ENCODE peak calls at places on chromosomes 12 and 14, in four cellular contexts. One of them, this sample, is unnamed.
A peak's percentile ranks its signal among the peaks of the same experiment; 100 is the strongest.

GRCh38 chr14:48398675-48399282 is 723.4 kb upstream of the MDGA2 start:
- DNase-seq in naive thymus-derived CD8-positive, alpha-beta T cell: no peak
- DNase-seq in foreskin fibroblast: peak; percentile 8
- DNase-seq in cardiac muscle cell: peak; percentile 65
- DNase-seq in this sample: no peak

GRCh38 chr14:33165144-33165925 is 226.7 kb downstream of the NPAS3 start:
- DNase-seq in naive thymus-derived CD8-positive, alpha-beta T cell: no peak
- DNase-seq in foreskin fibroblast: peak; percentile 1
- DNase-seq in cardiac muscle cell: no peak
- DNase-seq in this sample: no peak

GRCh38 chr12:49567611-49568441 is at the start of gene MCRS1:
- DNase-seq in naive thymus-derived CD8-positive, alpha-beta T cell: peak; percentile 96
- DNase-seq in foreskin fibroblast: peak; percentile 94
- DNase-seq in cardiac muscle cell: peak; percentile 96
- DNase-seq in this sample: peak; percentile 94

GRCh38 chr12:130266751-130267150 is 70.9 kb upstream of the PIWIL1 start:
- DNase-seq in naive thymus-derived CD8-positive, alpha-beta T cell: no peak
- DNase-seq in foreskin fibroblast: no peak
- DNase-seq in cardiac muscle cell: peak; percentile 15
- DNase-seq in this sample: no peak

GRCh38 chr14:30553311-30553989 is 5.5 kb upstream of the G2E3 start:
- DNase-seq in naive thymus-derived CD8-positive, alpha-beta T cell: no peak
- DNase-seq in foreskin fibroblast: peak; percentile 82
- DNase-seq in cardiac muscle cell: no peak
- DNase-seq in this sample: no peak

GRCh38 chr14:28754209-28754985 is 12.2 kb upstream of the FOXG1 start:
- DNase-seq in naive thymus-derived CD8-positive, alpha-beta T cell: no peak
- DNase-seq in foreskin fibroblast: peak; percentile 75
- DNase-seq in cardiac muscle cell: peak; percentile 65
- DNase-seq in this sample: no peak

GRCh38 chr12:64757778-64758177 is 1.4 kb downstream of the GNS start:
- DNase-seq in naive thymus-derived CD8-positive, alpha-beta T cell: no peak
- DNase-seq in foreskin fibroblast: no peak
- DNase-seq in cardiac muscle cell: no peak
- DNase-seq in this sample: no peak

GRCh38 chr14:64191756-64192155 is 102.4 kb downstream of the ESR2 start:
- DNase-seq in naive thymus-derived CD8-positive, alpha-beta T cell: no peak
- DNase-seq in foreskin fibroblast: peak; percentile 85
- DNase-seq in cardiac muscle cell: no peak
- DNase-seq in this sample: no peak